ENCODE peak calls at places on chromosomes 2 and 18, in seven cellular contexts. F is endothelial cell of umbilical vein, S is HepG2, P is PC-3, O is fibroblast of lung, J is K562, V is neural progenitor cell. U is an unnamed sample.

GRCh38 chr2:31238126-31238905 is 4.4 kb downstream of the EHD3 start:
- DNase-seq in F (no peak), S (no peak), P (no peak), O (peak), J (no peak), V (no peak), U (no peak)

GRCh38 chr2:101725515-101726192 is 28.1 kb downstream of the MAP4K4 start:
- DNase-seq in F (no peak), S (no peak), P (peak), O (no peak), J (peak), V (peak), U (no peak)

GRCh38 chr2:235433860-235434259 is 60.0 kb upstream of the AGAP1 start:
- DNase-seq in F (peak), S (peak), P (peak), O (peak), J (no peak), V (no peak), U (no peak)

GRCh38 chr18:58793361-58793760 is 71.3 kb upstream of the ZNF532 start:
- DNase-seq in F (no peak), S (no peak), P (peak), O (peak), J (no peak), V (no peak), U (no peak)

GRCh38 chr2:119338826-119339561 is 27.6 kb downstream of the C2orf76 start:
- DNase-seq in F (no peak), S (no peak), P (no peak), O (no peak), J (peak), V (no peak), U (peak)

GRCh38 chr2:44844651-44845270 is 96.7 kb upstream of the SIX3 start:
- DNase-seq in F (no peak), S (no peak), P (peak), O (no peak), J (no peak), V (no peak), U (peak)

GRCh38 chr2:237663517-237663916 is 36.1 kb downstream of the LRRFIP1 start:
- DNase-seq in F (no peak), S (no peak), P (no peak), O (peak), J (no peak), V (no peak), U (no peak)

GRCh38 chr18:68778280-68778875 is 19.5 kb upstream of the CCDC102B start:
- DNase-seq in F (no peak), S (no peak), P (no peak), O (peak), J (no peak), V (no peak), U (no peak)

GRCh38 chr2:220981926-220982325 is 590.2 kb downstream of the EPHA4 start:
- DNase-seq in F (no peak), S (no peak), P (no peak), O (no peak), J (no peak), V (no peak), U (no peak)

GRCh38 chr2:169007941-169008340 is 23.2 kb downstream of the ABCB11 start:
- DNase-seq in F (peak), S (no peak), P (no peak), O (no peak), J (no peak), V (no peak), U (no peak)

GRCh38 chr2:36530983-36531354 is 67.0 kb downstream of the FEZ2 start:
- DNase-seq in F (no peak), S (no peak), P (no peak), O (peak), J (no peak), V (no peak), U (no peak)

GRCh38 chr2:158723921-158724802 is 71.0 kb upstream of the DAPL1 start:
- DNase-seq in F (no peak), S (peak), P (peak), O (no peak), J (peak), V (peak), U (no peak)

GRCh38 chr2:184357033-184357432 is 241.3 kb upstream of the ZNF804A start:
- DNase-seq in F (no peak), S (no peak), P (no peak), O (no peak), J (no peak), V (no peak), U (no peak)
- H2AFZ ChIP-seq in F (no peak), S (no peak), P (no peak), O (no peak), J (no peak), V (peak), U (no peak)

GRCh38 chr2:42792583-42793313 is at the start of gene HAAO:
- DNase-seq in F (peak), S (peak), P (no peak), O (no peak), J (no peak), V (peak), U (no peak)
- TF ChIP-seq EZH2 in F (peak), S (no peak), P (no peak), O (peak), J (no peak), V (peak), U (no peak)

GRCh38 chr18:10454800-10455550 is 540 bp downstream of the APCDD1 start:
- DNase-seq in F (peak), S (no peak), P (no peak), O (peak), J (no peak), V (no peak), U (no peak)

GRCh38 chr18:10456718-10457499 is 2.5 kb downstream of the APCDD1 start:
- DNase-seq in F (no peak), S (no peak), P (no peak), O (no peak), J (no peak), V (no peak), U (no peak)

GRCh38 chr18:10453261-10453884 is 1.1 kb upstream of the APCDD1 start:
- DNase-seq in F (no peak), S (no peak), P (no peak), O (no peak), J (no peak), V (no peak), U (no peak)

GRCh38 chr18:10455726-10456453 is 1.5 kb downstream of the APCDD1 start:
- DNase-seq in F (no peak), S (no peak), P (no peak), O (no peak), J (no peak), V (peak), U (no peak)

GRCh38 chr18:10453885-10454772 is at the start of gene APCDD1:
- DNase-seq in F (no peak), S (peak), P (no peak), O (peak), J (peak), V (peak), U (peak)
- H3K9ac ChIP-seq in F (no peak), S (peak), P (no peak), O (peak), J (no peak), V (no peak), U (peak)

GRCh38 chr2:58377181-58377580 is 136.1 kb upstream of the FANCL start:
- DNase-seq in F (no peak), S (no peak), P (no peak), O (no peak), J (no peak), V (no peak), U (no peak)
- H2AFZ ChIP-seq in F (no peak), S (no peak), P (no peak), O (no peak), J (no peak), V (no peak), U (no peak)